ENCODE peak calls at places on chromosomes 3 and 15, in ten cellular contexts. D is stromal cell of bone marrow; F is anterior cingulate cortex; H is HTR-8/SVneo; U is left cardiac atrium; I is activated T-cell treated with anti-CD3 and anti-CD28 coated beads, Interleukin-2, amount 50 U/mL, for 48 hours; O is glutamatergic neuron; T is NCI-H345; B is SJSA1; M is activated gamma-delta T cell treated with Interleukin-2 at 50 U/mL for 16 hours. P is an unnamed sample.

GRCh38 chr3:30548605-30549004 is 57.8 kb upstream of the TGFBR2 start:
- DNase-seq in B (no peak), H (no peak), M (no peak), I (peak; percentile 67), O (peak; percentile 21), F (no peak), D (no peak), T (no peak), U (no peak), P (no peak)

GRCh38 chr15:90860942-90861675 is 7.3 kb upstream of the FURIN start:
- DNase-seq in O (no peak), I (no peak), M (no peak), H (no peak), T (peak; percentile 83), D (no peak), U (no peak), B (no peak), F (no peak), P (no peak)

GRCh38 chr15:70249616-70250015 is 151.9 kb upstream of the TLE3 start:
- DNase-seq in H (no peak), M (no peak), B (no peak), D (no peak), I (no peak), F (no peak), T (no peak), O (no peak), U (no peak), P (no peak)

GRCh38 chr15:33358303-33358702 is 47.5 kb downstream of the RYR3 start:
- DNase-seq in U (no peak), O (no peak), B (no peak), I (no peak), H (no peak), T (no peak), F (no peak), M (no peak), D (no peak), P (no peak)

GRCh38 chr3:19348929-19349564 is 200.7 kb downstream of the KCNH8 start:
- DNase-seq in T (peak; percentile 0), I (no peak), D (peak; percentile 4), B (no peak), U (no peak), H (no peak), M (no peak), F (no peak), O (no peak), P (no peak)

GRCh38 chr15:42704492-42704926 is 32.4 kb downstream of the CDAN1 start:
- DNase-seq in O (peak; percentile 79), H (peak; percentile 74), D (peak; percentile 39), F (peak; percentile 20), M (peak; percentile 51), B (peak; percentile 68), U (peak; percentile 64), I (peak; percentile 68), T (peak; percentile 38), P (peak; percentile 58)

GRCh38 chr3:142088522-142088921 is 60.8 kb downstream of the TFDP2 start:
- DNase-seq in M (no peak), O (no peak), F (no peak), T (no peak), H (no peak), D (no peak), B (no peak), I (no peak), U (no peak), P (no peak)

GRCh38 chr3:183984337-183984736 is 33.3 kb downstream of the ABCC5 start:
- DNase-seq in T (no peak), H (no peak), M (no peak), B (no peak), U (no peak), O (no peak), I (no peak), F (no peak), D (no peak), P (no peak)

GRCh38 chr3:155079795-155080546 is at the start of gene MME:
- DNase-seq in T (no peak), U (no peak), D (peak; percentile 43), H (peak; percentile 66), M (peak; percentile 5), I (no peak), F (no peak), O (peak; percentile 69), B (peak; percentile 55), P (no peak)

GRCh38 chr15:67185621-67186225 is 68.7 kb downstream of the AAGAB start:
- DNase-seq in D (no peak), F (no peak), O (no peak), I (no peak), U (no peak), H (no peak), M (no peak), T (no peak), B (no peak), P (no peak)

GRCh38 chr15:67908756-67909155 is 68.9 kb upstream of the RNU6-1 start:
- DNase-seq in H (no peak), O (no peak), D (no peak), U (no peak), M (no peak), I (no peak), F (no peak), B (no peak), T (no peak), P (no peak)

P was measured in CD8-positive, alpha-beta T cell.